ENCODE peak calls at places on chromosomes 7 and 10, in ten cellular contexts. X is stomach, S is ovary, E is astrocyte of the spinal cord, J is mucosa of descending colon, Y is esophagus muscularis mucosa, P is colonic mucosa, A is upper lobe of right lung, T is BE2C, O is coronary artery. D is an unnamed sample.

GRCh38 chr10:129532838-129533237 is 65.8 kb downstream of the MGMT start:
- DNase-seq in X (no peak), S (no peak), E (no peak), J (no peak), Y (no peak), P (no peak), A (no peak), T (no peak), O (no peak), D (no peak)

GRCh38 chr7:107889992-107890391 is 991 bp upstream of the DLD start:
- DNase-seq in X (no peak), S (no peak), E (no peak), J (no peak), Y (no peak), P (no peak), A (no peak), T (peak), O (no peak), D (no peak)

GRCh38 chr10:70302292-70302691 is 18.5 kb upstream of the NPFFR1 start:
- DNase-seq in X (no peak), S (peak), E (no peak), J (no peak), Y (no peak), P (no peak), A (no peak), T (no peak), O (no peak), D (no peak)

GRCh38 chr10:29941476-29941875 is 117.9 kb downstream of the JCAD start:
- DNase-seq in X (no peak), S (no peak), E (no peak), J (no peak), Y (no peak), P (no peak), A (no peak), T (peak), O (no peak), D (no peak)

GRCh38 chr10:60099998-60100747 is 193.8 kb upstream of the CCDC6 start:
- DNase-seq in X (no peak), S (no peak), E (peak), J (no peak), Y (no peak), P (peak), A (no peak), T (peak), O (no peak), D (peak)

GRCh38 chr7:29443552-29443951 is 120.1 kb upstream of the PRR15 start:
- DNase-seq in X (no peak), S (no peak), E (no peak), J (no peak), Y (no peak), P (no peak), A (no peak), T (no peak), O (no peak), D (no peak)

GRCh38 chr7:139867847-139868246 is 38.8 kb downstream of the TBXAS1 start:
- DNase-seq in X (no peak), S (no peak), E (no peak), J (no peak), Y (no peak), P (no peak), A (no peak), T (no peak), O (no peak), D (no peak)

GRCh38 chr7:104341545-104341944 is 13.1 kb downstream of the LHFPL3 start:
- DNase-seq in X (no peak), S (no peak), E (no peak), J (no peak), Y (no peak), P (no peak), A (no peak), T (peak), O (no peak), D (no peak)

GRCh38 chr10:54342058-54342457 is 459.0 kb downstream of the PCDH15 start:
- DNase-seq in X (no peak), S (no peak), E (no peak), J (no peak), Y (no peak), P (no peak), A (no peak), T (no peak), O (no peak), D (no peak)

GRCh38 chr10:4254101-4254994 is 469.3 kb upstream of the KLF6 start:
- DNase-seq in X (no peak), S (no peak), E (peak), J (no peak), Y (no peak), P (no peak), A (no peak), T (no peak), O (no peak), D (no peak)

GRCh38 chr10:48659790-48660189 is 24.9 kb upstream of the WDFY4 start:
- DNase-seq in X (no peak), S (no peak), E (peak), J (no peak), Y (no peak), P (no peak), A (no peak), T (no peak), O (no peak), D (no peak)

GRCh38 chr7:84092207-84092606 is 102.4 kb downstream of the SEMA3A start:
- DNase-seq in X (no peak), S (no peak), E (no peak), J (no peak), Y (no peak), P (no peak), A (no peak), T (no peak), O (no peak), D (no peak)

GRCh38 chr10:62031522-62031921 is 130.0 kb downstream of the ARID5B start:
- DNase-seq in X (no peak), S (no peak), E (no peak), J (no peak), Y (no peak), P (no peak), A (no peak), T (no peak), O (no peak), D (no peak)

GRCh38 chr7:157690833-157691382 is 354.1 kb downstream of the DNAJB6 start:
- DNase-seq in X (peak), S (peak), E (peak), J (peak), Y (no peak), P (peak), A (peak), T (no peak), O (peak), D (no peak)

GRCh38 chr10:119079572-119080520 is 771 bp downstream of the EIF3A start:
- DNase-seq in X (peak), S (peak), E (peak), J (peak), Y (peak), P (peak), A (peak), T (peak), O (peak), D (peak)

GRCh38 chr7:123210986-123211385 is 11.2 kb upstream of the SLC13A1 start:
- DNase-seq in X (no peak), S (no peak), E (no peak), J (no peak), Y (no peak), P (no peak), A (no peak), T (no peak), O (no peak), D (no peak)

GRCh38 chr10:48685731-48686130 is 1.1 kb downstream of the WDFY4 start:
- DNase-seq in X (no peak), S (no peak), E (no peak), J (no peak), Y (no peak), P (no peak), A (no peak), T (no peak), O (no peak), D (no peak)

GRCh38 chr10:63256047-63256773 is 123.1 kb downstream of the NRBF2 start:
- DNase-seq in X (no peak), S (no peak), E (no peak), J (no peak), Y (no peak), P (no peak), A (no peak), T (no peak), O (no peak), D (no peak)

GRCh38 chr10:49309691-49310371 is 10.9 kb downstream of the C10orf71 start:
- DNase-seq in X (no peak), S (no peak), E (no peak), J (no peak), Y (no peak), P (no peak), A (peak), T (no peak), O (no peak), D (no peak)

GRCh38 chr10:102710604-102711003 is 3.6 kb downstream of the ARL3 start:
- DNase-seq in X (no peak), S (no peak), E (peak), J (no peak), Y (no peak), P (no peak), A (no peak), T (no peak), O (no peak), D (no peak)

GRCh38 chr7:155355745-155356144 is 58.1 kb downstream of the INSIG1 start:
- DNase-seq in X (no peak), S (no peak), E (no peak), J (no peak), Y (no peak), P (no peak), A (peak), T (no peak), O (no peak), D (no peak)

GRCh38 chr7:41732279-41733062 is 29.6 kb upstream of the INHBA start:
- DNase-seq in X (no peak), S (no peak), E (peak), J (no peak), Y (no peak), P (no peak), A (peak), T (no peak), O (no peak), D (no peak)

GRCh38 chr7:83947260-83947659 is 247.3 kb downstream of the SEMA3A start:
- DNase-seq in X (no peak), S (no peak), E (no peak), J (no peak), Y (no peak), P (no peak), A (no peak), T (peak), O (no peak), D (peak)

GRCh38 chr10:30017576-30017975 is 41.8 kb downstream of the JCAD start:
- DNase-seq in X (no peak), S (no peak), E (no peak), J (no peak), Y (no peak), P (no peak), A (peak), T (no peak), O (no peak), D (no peak)

GRCh38 chr10:13865758-13866491 is 279.2 kb downstream of the PRPF18 start:
- DNase-seq in X (no peak), S (no peak), E (peak), J (no peak), Y (no peak), P (no peak), A (no peak), T (no peak), O (no peak), D (no peak)

DNA sequence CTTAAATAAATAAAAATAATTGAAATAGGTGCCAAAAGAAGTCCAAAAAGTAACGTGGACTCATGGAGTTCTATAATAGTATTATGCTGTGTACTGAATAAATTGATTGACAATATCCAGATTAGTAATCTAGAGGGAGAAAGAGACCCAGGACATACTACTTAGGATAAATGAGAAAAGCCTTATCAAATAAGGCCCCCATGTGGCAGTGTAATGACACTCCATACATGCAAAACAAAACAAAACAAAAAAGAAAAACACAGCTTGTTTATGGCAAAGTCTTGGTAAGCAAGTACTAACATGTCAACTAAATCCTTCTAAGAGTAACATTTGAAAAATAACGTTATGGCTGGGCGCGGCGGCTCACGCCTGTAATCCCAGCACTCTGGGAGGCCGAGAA is 3.6 kb upstream of the RUNDC3B start:
- DNase-seq in X (no peak), S (no peak), E (no peak), J (no peak), Y (no peak), P (no peak), A (no peak), T (no peak), O (no peak), D (no peak)
- TF ChIP-seq CTCF in X (no peak), S (no peak), E (no peak), J (no peak), Y (no peak), P (no peak), A (no peak), T (peak), O (no peak), D (no peak)

DNA sequence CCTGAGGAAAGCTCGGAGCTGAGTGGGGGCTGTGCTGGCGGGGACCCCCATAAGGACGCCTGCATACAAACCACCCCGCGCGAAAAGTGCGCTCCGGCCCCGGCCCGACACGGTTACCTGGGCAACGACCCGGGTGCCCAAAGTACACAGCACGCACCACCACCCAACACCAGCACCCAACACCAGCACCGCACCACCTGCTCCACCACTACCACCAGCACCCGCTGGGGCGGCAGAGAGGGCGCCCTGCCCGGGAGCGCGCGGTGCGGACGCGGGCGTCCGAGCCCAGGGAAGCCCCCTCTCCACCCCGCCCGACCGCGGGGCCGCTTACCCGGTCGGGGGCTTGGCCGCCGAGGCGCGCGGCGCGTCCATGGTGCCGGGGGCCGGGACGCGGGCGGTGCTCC is 345 bp downstream of the COBL start:
- DNase-seq in X (peak), S (peak), E (no peak), J (peak), Y (no peak), P (peak), A (peak), T (no peak), O (no peak), D (no peak)
- TF ChIP-seq CTCF in X (peak), S (no peak), E (no peak), J (peak), Y (no peak), P (no peak), A (no peak), T (no peak), O (no peak), D (no peak)

DNA sequence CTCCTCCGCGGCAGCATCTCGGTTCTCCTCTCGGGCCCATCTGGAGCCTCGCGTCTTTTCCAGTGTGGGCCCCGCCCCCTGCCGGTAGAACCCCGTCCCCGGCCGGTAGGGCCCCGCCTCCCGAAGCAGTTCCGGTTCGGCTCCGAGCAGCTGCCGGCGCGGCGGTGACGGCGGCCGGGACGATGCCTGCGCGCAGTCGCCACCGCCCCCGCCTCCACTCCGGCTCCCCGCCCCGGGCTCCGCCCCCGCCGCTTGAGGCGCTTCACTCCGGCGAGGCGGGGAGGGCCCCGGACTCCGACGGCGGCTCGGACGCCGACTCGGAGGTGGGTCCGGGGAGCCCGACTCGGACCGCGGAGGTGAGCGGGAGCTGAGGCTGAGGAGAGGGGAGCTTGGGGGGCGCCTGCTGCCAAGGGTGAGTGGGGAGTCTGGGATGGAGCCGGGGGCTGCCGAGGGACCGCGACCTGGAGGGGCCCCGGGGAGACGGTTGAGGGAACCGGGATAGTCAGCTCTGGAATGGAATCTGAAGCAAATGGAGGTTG is at the start of gene SAMD8:
- DNase-seq in X (peak), S (peak), E (peak), J (peak), Y (peak), P (peak), A (peak), T (peak), O (peak), D (peak)
- TF ChIP-seq CTCF in X (peak), S (peak), E (no peak), J (peak), Y (peak), P (peak), A (peak), T (peak), O (peak), D (no peak)

DNA sequence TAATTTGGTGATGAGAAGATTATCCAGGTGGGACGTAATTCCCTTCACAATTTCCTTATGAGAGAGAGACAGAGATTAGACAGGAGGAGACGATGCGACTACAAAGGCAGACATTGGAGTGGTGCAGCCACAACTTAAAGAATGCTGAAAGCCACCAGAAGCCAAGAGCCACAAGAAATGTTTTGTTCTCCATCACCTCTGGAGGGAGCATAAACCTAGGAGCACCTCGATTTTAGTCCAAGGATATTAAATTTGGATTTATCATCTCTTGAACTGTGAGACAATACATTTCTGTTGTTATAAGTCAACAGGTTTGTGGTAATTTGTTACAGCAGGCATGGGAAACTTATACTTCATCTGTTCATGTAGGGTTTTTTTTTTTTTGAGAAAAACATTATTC is 418.9 kb downstream of the DGKB start:
- DNase-seq in X (no peak), S (no peak), E (no peak), J (no peak), Y (no peak), P (no peak), A (no peak), T (no peak), O (no peak), D (no peak)
- TF ChIP-seq CTCF in X (no peak), S (no peak), E (peak), J (no peak), Y (no peak), P (no peak), A (no peak), T (no peak), O (no peak), D (no peak)

GRCh38 chr7:47893238-47893637 is 55.0 kb downstream of the PKD1L1 start:
- DNase-seq in X (no peak), S (no peak), E (no peak), J (no peak), Y (peak), P (no peak), A (no peak), T (no peak), O (no peak), D (peak)
- TF ChIP-seq CTCF in X (no peak), S (no peak), E (peak), J (no peak), Y (no peak), P (no peak), A (no peak), T (peak), O (no peak), D (peak)

GRCh38 chr7:100745184-100745583 is 11.8 kb downstream of the ZAN start:
- DNase-seq in X (peak), S (peak), E (peak), J (peak), Y (no peak), P (no peak), A (peak), T (peak), O (no peak), D (peak)

GRCh38 chr7:100739934-100740333 is 6.5 kb downstream of the ZAN start:
- DNase-seq in X (no peak), S (no peak), E (no peak), J (no peak), Y (no peak), P (no peak), A (no peak), T (no peak), O (no peak), D (no peak)

GRCh38 chr7:100744605-100745004 is 11.2 kb downstream of the ZAN start:
- DNase-seq in X (no peak), S (no peak), E (no peak), J (no peak), Y (no peak), P (no peak), A (no peak), T (no peak), O (no peak), D (no peak)
- TF ChIP-seq CTCF in X (no peak), S (no peak), E (no peak), J (no peak), Y (no peak), P (no peak), A (no peak), T (no peak), O (no peak), D (no peak)

DNA sequence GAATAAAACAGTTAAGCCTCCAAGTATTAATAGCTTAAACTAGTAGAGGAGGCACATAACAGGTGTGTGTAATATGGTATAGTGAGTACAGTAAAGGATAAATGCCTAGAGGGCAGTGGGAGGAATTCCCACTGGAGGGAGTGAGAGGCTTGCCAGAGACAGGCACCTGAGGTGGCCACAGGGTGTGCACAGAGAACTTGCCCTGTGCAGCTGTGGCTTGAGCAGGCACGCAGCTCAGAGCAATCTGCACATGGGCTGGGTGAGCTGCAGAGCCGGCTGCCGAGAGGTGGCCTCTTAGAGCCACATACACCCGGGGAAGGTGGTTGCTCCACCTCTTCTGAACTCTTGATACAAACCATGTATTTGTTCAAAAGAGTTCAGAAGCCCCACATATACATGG is 237.1 kb downstream of the COBL start:
- DNase-seq in X (no peak), S (no peak), E (no peak), J (no peak), Y (no peak), P (no peak), A (no peak), T (no peak), O (no peak), D (no peak)
- TF ChIP-seq CTCF in X (no peak), S (no peak), E (no peak), J (no peak), Y (no peak), P (no peak), A (no peak), T (no peak), O (no peak), D (no peak)

GRCh38 chr7:39810204-39810642 is 139.8 kb upstream of the CDK13 start:
- DNase-seq in X (no peak), S (no peak), E (no peak), J (no peak), Y (peak), P (no peak), A (no peak), T (no peak), O (no peak), D (no peak)
- TF ChIP-seq CTCF in X (no peak), S (no peak), E (no peak), J (no peak), Y (no peak), P (no peak), A (no peak), T (no peak), O (no peak), D (no peak)

GRCh38 chr10:26311383-26311940 is 94.9 kb downstream of the GAD2 start:
- DNase-seq in X (no peak), S (no peak), E (no peak), J (no peak), Y (no peak), P (no peak), A (no peak), T (no peak), O (no peak), D (no peak)
- TF ChIP-seq CTCF in X (no peak), S (no peak), E (no peak), J (no peak), Y (no peak), P (no peak), A (no peak), T (no peak), O (no peak), D (no peak)